ENCODE peak calls at places on chromosomes 1 and 21, in four cellular contexts. Z is lower leg skin, U is BJ, F is AG09319. N is an unnamed sample.

GRCh38 chr1:55472115-55472514 is 257.0 kb upstream of the USP24 start:
- DNase-seq in Z (no peak), F (no peak), U (no peak), N (no peak)

GRCh38 chr21:15943009-15943666 is 213.4 kb downstream of the USP25 start:
- DNase-seq in Z (no peak), U (no peak), F (no peak), N (no peak)

GRCh38 chr1:47894718-47895393 is 102.3 kb downstream of the TRABD2B start:
- DNase-seq in Z (peak; percentile 32), F (no peak), U (no peak), N (no peak)

GRCh38 chr1:56200446-56200845 is 378.9 kb downstream of the PLPP3 start:
- DNase-seq in Z (no peak), F (peak; percentile 52), U (peak; percentile 31), N (no peak)

GRCh38 chr1:179034720-179035119 is 9.0 kb downstream of the FAM20B start:
- DNase-seq in U (peak; percentile 65), Z (no peak), F (peak; percentile 65), N (no peak)

GRCh38 chr1:54118704-54119103 is 34.1 kb downstream of the CDCP2 start:
- DNase-seq in U (peak; percentile 20), Z (no peak), F (no peak), N (no peak)

GRCh38 chr1:53393325-53393792 is 65.5 kb upstream of the LRP8 start:
- DNase-seq in F (no peak), Z (peak; percentile 67), U (no peak), N (no peak)

GRCh38 chr1:201354151-201354900 is 23.2 kb downstream of the TNNT2 start:
- DNase-seq in F (no peak), Z (no peak), U (no peak), N (no peak)

GRCh38 chr1:47024138-47024856 is 828 bp downstream of the CYP4X1 start:
- DNase-seq in U (no peak), Z (no peak), F (no peak), N (no peak)

GRCh38 chr1:77889671-77890070 is 1.2 kb downstream of the NEXN start:
- DNase-seq in U (peak; percentile 44), F (peak; percentile 30), Z (no peak), N (no peak)

GRCh38 chr1:71231751-71232150 is 150.9 kb upstream of the ZRANB2 start:
- DNase-seq in Z (no peak), U (no peak), F (no peak), N (no peak)

GRCh38 chr1:159177273-159177907 is 6.0 kb downstream of the CADM3 start:
- DNase-seq in Z (no peak), F (no peak), U (no peak), N (no peak)

GRCh38 chr1:149942207-149942606 is 5.5 kb upstream of the MTMR11 start:
- DNase-seq in Z (no peak), F (no peak), U (no peak), N (no peak)

GRCh38 chr1:27099154-27099903 is 55.6 kb downstream of the SLC9A1 start:
- DNase-seq in F (no peak), Z (no peak), U (peak; percentile 47), N (peak; percentile 90)

GRCh38 chr1:230541306-230541705 is 101.0 kb upstream of the COG2 start:
- DNase-seq in Z (no peak), F (no peak), U (no peak), N (no peak)

GRCh38 chr1:225461533-225462428 is 33.9 kb upstream of the LBR start:
- DNase-seq in Z (no peak), U (no peak), F (no peak), N (no peak)

GRCh38 chr1:225990705-225991464 is 8.3 kb downstream of the SDE2 start:
- DNase-seq in U (no peak), F (no peak), Z (no peak), N (no peak)

GRCh38 chr1:192579319-192579738 is 3.8 kb downstream of the RGS1 start:
- DNase-seq in Z (no peak), F (no peak), U (no peak), N (no peak)

GRCh38 chr1:220119043-220119512 is 25.1 kb downstream of the IARS2 start:
- DNase-seq in F (no peak), Z (no peak), U (no peak), N (no peak)

GRCh38 chr1:24126672-24127023 is 14.7 kb upstream of the MYOM3 start:
- DNase-seq in U (no peak), F (no peak), Z (no peak), N (no peak)

GRCh38 chr1:227938276-227938675 is 9.5 kb downstream of the WNT9A start:
- DNase-seq in Z (no peak), F (no peak), U (no peak), N (no peak)

GRCh38 chr1:241447056-241447649 is 72.4 kb downstream of the FH start:
- DNase-seq in Z (no peak), F (no peak), U (no peak), N (no peak)

GRCh38 chr1:234543442-234544093 is 64.6 kb upstream of the TARBP1 start:
- DNase-seq in U (no peak), Z (no peak), F (no peak), N (peak; percentile 35)

GRCh38 chr1:193973428-193973827 is 787.0 kb upstream of the B3GALT2 start:
- DNase-seq in U (no peak), F (no peak), Z (no peak), N (no peak)

GRCh38 chr1:234699795-234700665 is 90.1 kb upstream of the IRF2BP2 start:
- DNase-seq in Z (no peak), U (peak; percentile 23), F (no peak), N (peak; percentile 77)

GRCh38 chr1:185412385-185413074 is 95.5 kb upstream of the IVNS1ABP start:
- DNase-seq in F (no peak), Z (peak; percentile 79), U (no peak), N (no peak)

GRCh38 chr1:68168545-68169065 is 63.7 kb downstream of the WLS start:
- DNase-seq in F (no peak), Z (no peak), U (no peak), N (no peak)

N was measured in ascending aorta.